ENCODE peak calls at places on chromosome 7, in nine cellular contexts. Y is pons; V is chondrocyte; K is HL-60; E is central memory CD4-positive, alpha-beta T cell; Z is AG08396; I is ELR; W is NCI-H1694 treated with DMSO at 0.1 percent for 48 hours; H is GM12891. Q is an unnamed sample.

GRCh38 chr7:157816526-157817250 is 479.9 kb downstream of the DNAJB6 start:
- DNase-seq in Y (no peak), V (peak; percentile 93), K (no peak), E (no peak), Z (no peak), I (no peak), W (no peak), H (no peak), Q (no peak)

GRCh38 chr7:18361756-18362155 is 133.8 kb upstream of the HDAC9 start:
- DNase-seq in Y (no peak), V (no peak), K (no peak), E (no peak), Z (no peak), I (peak; percentile 14), W (no peak), H (no peak), Q (no peak)

GRCh38 chr7:106063039-106063438 is 49.1 kb downstream of the SYPL1 start:
- DNase-seq in Y (no peak), V (no peak), K (no peak), E (no peak), Z (no peak), I (no peak), W (no peak), H (no peak), Q (no peak)

GRCh38 chr7:45092100-45092930 is 3.5 kb upstream of the NACAD start:
- DNase-seq in Y (no peak), V (no peak), K (no peak), E (no peak), Z (peak; percentile 56), I (peak; percentile 84), W (no peak), H (no peak), Q (no peak)

GRCh38 chr7:151046603-151047573 is 1.4 kb upstream of the ASIC3 start:
- DNase-seq in Y (no peak), V (no peak), K (no peak), E (no peak), Z (peak; percentile 58), I (peak; percentile 45), W (no peak), H (no peak), Q (no peak)

GRCh38 chr7:28774529-28775057 is 183.5 kb downstream of the TRIL start:
- DNase-seq in Y (no peak), V (no peak), K (no peak), E (no peak), Z (no peak), I (no peak), W (peak; percentile 73), H (no peak), Q (no peak)

GRCh38 chr7:137987968-137988367 is 13.9 kb downstream of the CREB3L2 start:
- DNase-seq in Y (no peak), V (no peak), K (no peak), E (no peak), Z (no peak), I (no peak), W (no peak), H (no peak), Q (no peak)

GRCh38 chr7:16817536-16817935 is 12.7 kb upstream of the AGR2 start:
- DNase-seq in Y (no peak), V (no peak), K (no peak), E (no peak), Z (no peak), I (peak; percentile 62), W (no peak), H (no peak), Q (no peak)

GRCh38 chr7:149463500-149464161 is 2.8 kb upstream of the ZNF777 start:
- DNase-seq in Y (no peak), V (no peak), K (no peak), E (no peak), Z (no peak), I (no peak), W (no peak), H (no peak), Q (no peak)

GRCh38 chr7:30321992-30322637 is 37.7 kb downstream of the ZNRF2 start:
- DNase-seq in Y (peak; percentile 64), V (no peak), K (peak; percentile 52), E (peak; percentile 24), Z (no peak), I (peak; percentile 40), W (peak; percentile 36), H (no peak), Q (peak; percentile 63)

GRCh38 chr7:107946451-107946850 is 55.5 kb downstream of the DLD start:
- DNase-seq in Y (no peak), V (no peak), K (no peak), E (no peak), Z (no peak), I (no peak), W (no peak), H (no peak), Q (no peak)

Q was measured in GF-D8.